ENCODE peak calls at places on chromosomes 16 and 17, in seven cellular contexts. One of them, this sample, is unnamed.
A peak's percentile ranks its signal among the peaks of the same experiment; 100 is the strongest.

GRCh38 chr17:70855401-70856054 is 686.2 kb downstream of the KCNJ2 start:
- DNase-seq in GM12878: no peak
- DNase-seq in HepG2: no peak
- DNase-seq in HCT116: no peak
- DNase-seq in H1: no peak
- DNase-seq in WTC11: no peak
- DNase-seq in K562: no peak
- DNase-seq in this sample: peak; percentile 13

GRCh38 chr16:66569131-66569530 is 2.9 kb downstream of the CMTM1 start:
- DNase-seq in GM12878: no peak
- DNase-seq in HepG2: no peak
- DNase-seq in HCT116: no peak
- DNase-seq in WTC11: no peak
- DNase-seq in K562: no peak
- DNase-seq in H1: no peak
- DNase-seq in this sample: no peak

GRCh38 chr16:80366023-80366422 is 174.8 kb upstream of the DYNLRB2 start:
- DNase-seq in GM12878: no peak
- DNase-seq in HepG2: no peak
- DNase-seq in WTC11: no peak
- DNase-seq in HCT116: no peak
- DNase-seq in K562: no peak
- DNase-seq in H1: no peak
- DNase-seq in this sample: no peak

GRCh38 chr17:57215317-57215716 is 41.0 kb upstream of the MSI2 start:
- DNase-seq in HCT116: no peak
- DNase-seq in WTC11: no peak
- DNase-seq in GM12878: no peak
- DNase-seq in K562: peak; percentile 22
- DNase-seq in HepG2: no peak
- DNase-seq in H1: no peak
- DNase-seq in this sample: no peak

GRCh38 chr17:9256944-9257629 is 235.8 kb downstream of the NTN1 start:
- DNase-seq in GM12878: no peak
- DNase-seq in H1: no peak
- DNase-seq in HepG2: no peak
- DNase-seq in K562: no peak
- DNase-seq in HCT116: no peak
- DNase-seq in WTC11: no peak
- DNase-seq in this sample: no peak

GRCh38 chr17:62822080-62822904 is 14.2 kb upstream of the MARCHF10 start:
- DNase-seq in K562: no peak
- DNase-seq in H1: no peak
- DNase-seq in HepG2: peak; percentile 16
- DNase-seq in GM12878: no peak
- DNase-seq in WTC11: no peak
- DNase-seq in HCT116: no peak
- DNase-seq in this sample: no peak

GRCh38 chr16:359067-359763 is 6.7 kb upstream of the AXIN1 start:
- DNase-seq in GM12878: no peak
- DNase-seq in K562: no peak
- DNase-seq in H1: no peak
- DNase-seq in HCT116: no peak
- DNase-seq in WTC11: no peak
- DNase-seq in HepG2: peak; percentile 67
- DNase-seq in this sample: no peak

GRCh38 chr16:89443727-89444084 is 46.7 kb downstream of the ANKRD11 start:
- DNase-seq in HepG2: no peak
- DNase-seq in H1: no peak
- DNase-seq in WTC11: no peak
- DNase-seq in K562: no peak
- DNase-seq in HCT116: no peak
- DNase-seq in GM12878: no peak
- DNase-seq in this sample: no peak

GRCh38 chr17:69268442-69269068 is 39.9 kb upstream of the ABCA10 start:
- DNase-seq in GM12878: no peak
- DNase-seq in HCT116: no peak
- DNase-seq in H1: no peak
- DNase-seq in K562: no peak
- DNase-seq in WTC11: no peak
- DNase-seq in HepG2: peak; percentile 94
- DNase-seq in this sample: no peak

GRCh38 chr16:2584742-2585650 is 47.2 kb downstream of the PDPK1 start:
- DNase-seq in GM12878: no peak
- DNase-seq in H1: no peak
- DNase-seq in K562: no peak
- DNase-seq in HCT116: no peak
- DNase-seq in WTC11: no peak
- DNase-seq in HepG2: no peak
- DNase-seq in this sample: no peak

GRCh38 chr17:47266782-47267181 is 13.2 kb downstream of the ITGB3 start:
- DNase-seq in HCT116: no peak
- DNase-seq in H1: no peak
- DNase-seq in WTC11: no peak
- DNase-seq in HepG2: no peak
- DNase-seq in GM12878: no peak
- DNase-seq in K562: no peak
- DNase-seq in this sample: no peak
- TF ChIP-seq SP1 in HCT116: no peak
- TF ChIP-seq SP1 in H1: no peak
- TF ChIP-seq SP1 in WTC11: no peak
- TF ChIP-seq SP1 in HepG2: no peak
- TF ChIP-seq SP1 in GM12878: no peak
- TF ChIP-seq SP1 in K562: no peak
- TF ChIP-seq SP1 in this sample: no peak

DNA sequence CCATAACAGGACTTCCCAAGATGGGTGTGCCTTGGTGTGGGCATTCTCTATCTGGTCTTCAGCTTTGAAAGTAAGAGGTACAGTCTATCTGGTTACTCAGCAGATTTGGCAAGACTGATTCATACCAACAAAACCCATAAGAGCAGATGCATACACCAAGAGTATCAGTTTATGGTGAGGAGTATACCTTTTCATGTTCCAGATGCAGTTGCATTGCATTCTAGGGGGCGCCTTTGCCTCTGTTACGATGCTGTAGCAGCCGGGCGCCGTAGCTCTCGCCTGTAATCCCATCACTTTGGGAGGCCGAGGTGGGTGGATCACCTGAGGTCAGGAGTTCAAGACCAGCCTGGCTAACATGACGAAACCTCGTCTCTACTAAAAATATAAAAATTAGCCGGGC is 31.1 kb upstream of the CARMIL2 start:
- DNase-seq in WTC11: peak; percentile 73
- DNase-seq in GM12878: no peak
- DNase-seq in K562: peak; percentile 17
- DNase-seq in H1: peak; percentile 73
- DNase-seq in HCT116: no peak
- DNase-seq in HepG2: peak; percentile 29
- DNase-seq in this sample: no peak
- TF ChIP-seq SP1 in WTC11: no peak
- TF ChIP-seq SP1 in GM12878: no peak
- TF ChIP-seq SP1 in K562: no peak
- TF ChIP-seq SP1 in H1: no peak
- TF ChIP-seq SP1 in HCT116: no peak
- TF ChIP-seq SP1 in HepG2: no peak
- TF ChIP-seq SP1 in this sample: no peak

DNA sequence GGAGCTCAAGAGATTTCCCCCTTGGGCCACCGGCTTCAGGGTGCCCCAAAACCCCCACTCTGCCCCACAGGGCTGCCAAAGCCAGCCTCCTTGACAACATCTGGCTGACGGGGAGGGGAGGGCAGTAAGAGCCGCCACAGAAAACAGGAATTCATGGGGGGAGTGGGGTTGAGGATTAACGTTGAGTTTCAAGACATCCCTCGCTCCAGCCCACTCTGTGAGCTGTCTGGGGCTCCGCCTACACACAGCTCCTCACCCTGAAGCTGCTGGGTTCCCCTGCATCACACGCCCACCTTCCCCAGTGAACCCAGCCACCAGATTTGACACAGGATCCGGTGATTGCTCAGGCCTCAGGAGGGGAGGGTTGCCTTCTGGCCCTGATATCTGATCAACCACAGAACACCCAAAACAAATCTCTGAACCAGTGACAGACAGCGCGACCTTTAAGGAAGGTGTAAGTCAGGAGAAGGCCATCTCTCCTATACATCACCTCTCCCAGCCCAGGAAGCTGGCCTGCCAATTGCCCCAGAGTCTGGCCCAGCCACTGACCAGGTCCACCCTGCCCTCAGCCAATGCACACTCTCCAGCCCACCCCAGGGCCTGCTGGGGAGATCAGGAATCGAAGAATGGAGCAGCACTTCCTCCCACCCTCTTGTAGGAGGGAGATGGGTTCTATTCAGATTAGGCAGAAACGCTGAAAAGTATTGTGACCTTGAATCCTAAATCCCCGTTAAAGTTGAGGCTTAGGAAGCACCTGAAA is 132.1 kb downstream of the CLEC16A start:
- DNase-seq in WTC11: no peak
- DNase-seq in K562: peak; percentile 55
- DNase-seq in H1: no peak
- DNase-seq in GM12878: peak; percentile 79
- DNase-seq in HepG2: no peak
- DNase-seq in HCT116: no peak
- DNase-seq in this sample: no peak
- TF ChIP-seq SP1 in WTC11: no peak
- TF ChIP-seq SP1 in K562: no peak
- TF ChIP-seq SP1 in H1: no peak
- TF ChIP-seq SP1 in GM12878: no peak
- TF ChIP-seq SP1 in HepG2: no peak
- TF ChIP-seq SP1 in HCT116: no peak
- TF ChIP-seq SP1 in this sample: no peak

DNA sequence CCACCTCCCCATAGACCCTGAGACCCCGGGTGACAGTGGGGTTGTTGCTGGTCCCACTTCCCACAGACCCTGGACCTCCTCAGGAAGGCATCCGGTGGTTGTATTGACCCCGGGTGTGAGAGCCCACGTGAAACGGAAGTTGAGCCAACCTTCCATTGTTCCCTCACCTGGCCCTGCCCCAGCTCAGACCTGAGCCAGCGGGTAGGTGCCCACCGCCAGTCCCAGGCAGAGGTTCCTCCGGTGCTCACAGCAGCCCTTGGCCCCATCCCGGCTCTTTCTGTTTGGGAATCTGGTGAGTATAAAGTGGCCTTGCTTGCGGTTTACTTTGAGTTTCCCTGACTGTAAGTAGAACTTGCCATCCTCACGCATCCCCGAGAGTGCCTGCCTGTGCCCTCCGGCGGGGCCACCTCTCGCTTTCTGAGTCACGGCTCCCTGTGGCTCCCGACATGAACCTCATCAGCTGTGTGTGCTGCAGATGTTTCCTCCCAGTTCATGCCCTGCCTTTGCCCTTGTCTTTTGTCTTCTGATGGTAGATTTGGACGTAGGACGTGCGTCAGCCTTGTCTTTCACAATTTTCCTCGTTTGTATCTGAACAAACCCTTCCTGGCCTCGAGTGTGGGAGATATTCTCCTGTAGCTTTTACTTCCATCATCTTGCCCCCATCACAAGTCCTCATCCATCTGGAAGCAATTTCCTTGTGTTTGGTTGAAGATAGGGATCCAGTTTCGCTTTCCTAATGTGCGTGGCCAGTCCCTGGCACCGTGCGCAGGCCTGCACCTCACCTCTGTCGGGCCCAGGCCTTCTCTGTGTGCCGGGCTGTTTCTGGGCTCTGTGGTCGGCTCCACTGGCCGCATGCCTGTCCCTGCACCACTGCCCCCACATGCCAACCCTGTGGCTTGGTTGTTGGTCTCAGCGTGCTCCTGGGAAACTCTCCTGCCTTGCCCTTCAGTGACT is 76.0 kb downstream of the METRNL start:
- DNase-seq in K562: no peak
- DNase-seq in WTC11: no peak
- DNase-seq in GM12878: no peak
- DNase-seq in H1: no peak
- DNase-seq in HCT116: no peak
- DNase-seq in HepG2: no peak
- DNase-seq in this sample: no peak
- TF ChIP-seq SP1 in K562: no peak
- TF ChIP-seq SP1 in WTC11: no peak
- TF ChIP-seq SP1 in GM12878: no peak
- TF ChIP-seq SP1 in H1: no peak
- TF ChIP-seq SP1 in HCT116: no peak
- TF ChIP-seq SP1 in HepG2: no peak
- TF ChIP-seq SP1 in this sample: no peak

GRCh38 chr17:4590981-4591453 is 6.7 kb downstream of the SMTNL2 start:
- DNase-seq in WTC11: no peak
- DNase-seq in HepG2: no peak
- DNase-seq in H1: no peak
- DNase-seq in K562: no peak
- DNase-seq in HCT116: no peak
- DNase-seq in GM12878: no peak
- DNase-seq in this sample: no peak
- TF ChIP-seq SP1 in WTC11: no peak
- TF ChIP-seq SP1 in HepG2: no peak
- TF ChIP-seq SP1 in H1: no peak
- TF ChIP-seq SP1 in K562: no peak
- TF ChIP-seq SP1 in HCT116: no peak
- TF ChIP-seq SP1 in GM12878: no peak
- TF ChIP-seq SP1 in this sample: no peak

GRCh38 chr17:81483085-81483861 is 29.3 kb downstream of the ACTG1 start:
- DNase-seq in GM12878: no peak
- DNase-seq in HCT116: no peak
- DNase-seq in H1: peak; percentile 57
- DNase-seq in HepG2: no peak
- DNase-seq in WTC11: peak; percentile 33
- DNase-seq in K562: no peak
- DNase-seq in this sample: no peak
- TF ChIP-seq SP1 in GM12878: no peak
- TF ChIP-seq SP1 in HCT116: no peak
- TF ChIP-seq SP1 in H1: no peak
- TF ChIP-seq SP1 in HepG2: no peak
- TF ChIP-seq SP1 in WTC11: no peak
- TF ChIP-seq SP1 in K562: no peak
- TF ChIP-seq SP1 in this sample: no peak